ENCODE peak calls at places on chromosomes 12 and 14, in ten cellular contexts. B is lower lobe of right lung, S is Caco-2, K is endothelial cell of umbilical vein, J is sigmoid colon, O is pancreas, W is A549, F is left lung, X is adrenal gland, A is breast epithelium. P is an unnamed sample. For H3K4me1, the result is how much of the 10 kb centered on the place peaks cover.

GRCh38 chr14:92385561-92385960 is 62.6 kb downstream of the SLC24A4 start:
- DNase-seq in O (no peak), S (no peak), J (no peak), B (no peak), A (no peak), K (no peak), W (no peak), X (no peak), F (no peak), P (no peak)

GRCh38 chr12:15180325-15180724 is 40.9 kb downstream of the RERG start:
- DNase-seq in O (no peak), W (no peak), K (no peak), A (no peak), F (no peak), X (no peak), B (no peak), J (no peak), S (no peak), P (no peak)

GRCh38 chr12:30599631-30600030 is 96.0 kb downstream of the IPO8 start:
- DNase-seq in W (peak), X (no peak), B (no peak), K (peak), S (peak), A (no peak), F (no peak), O (no peak), J (no peak), P (no peak)

GRCh38 chr12:11814362-11814761 is 164.9 kb downstream of the ETV6 start:
- DNase-seq in K (peak), X (no peak), A (no peak), B (no peak), J (no peak), W (no peak), S (no peak), F (no peak), O (no peak), P (no peak)

GRCh38 chr14:50013198-50013918 is 103.0 kb downstream of the VCPKMT start:
- DNase-seq in W (no peak), F (no peak), O (no peak), A (peak), B (no peak), K (no peak), S (peak), J (no peak), X (no peak), P (no peak)

GRCh38 chr12:3972576-3972975 is 99.4 kb upstream of the PARP11 start:
- DNase-seq in F (no peak), K (no peak), B (no peak), X (no peak), A (no peak), J (no peak), O (no peak), S (no peak), W (no peak), P (no peak)

GRCh38 chr14:61531741-61532505 is 163.4 kb upstream of the HIF1A start:
- DNase-seq in O (no peak), K (peak), B (no peak), X (no peak), W (no peak), S (no peak), A (no peak), F (no peak), J (no peak), P (no peak)

GRCh38 chr12:53703746-53704145 is 23.5 kb downstream of the CALCOCO1 start:
- DNase-seq in X (no peak), F (no peak), J (no peak), A (no peak), K (no peak), W (no peak), S (no peak), O (no peak), B (no peak), P (no peak)

GRCh38 chr14:33642641-33643342 is 308.1 kb downstream of the EGLN3 start:
- DNase-seq in K (no peak), B (no peak), O (no peak), F (no peak), S (no peak), X (no peak), J (no peak), A (no peak), W (no peak), P (no peak)

GRCh38 chr14:53793790-53794560 is 162.7 kb downstream of the BMP4 start:
- DNase-seq in F (no peak), O (no peak), J (peak), B (no peak), S (no peak), K (peak), X (no peak), W (peak), A (no peak), P (no peak)

GRCh38 chr12:79934309-79935020 is 432 bp downstream of the PPP1R12A start:
- DNase-seq in F (peak), A (peak), B (no peak), W (no peak), K (no peak), S (peak), J (peak), O (peak), X (peak), P (peak)

GRCh38 chr12:14558377-14559051 is 9.2 kb downstream of the PLBD1 start:
- DNase-seq in B (no peak), F (no peak), W (no peak), S (no peak), J (no peak), X (no peak), A (no peak), K (no peak), O (no peak), P (no peak)

GRCh38 chr14:60845523-60845922 is 111.0 kb downstream of the MNAT1 start:
- DNase-seq in X (no peak), K (no peak), J (no peak), B (no peak), O (no peak), A (no peak), S (no peak), W (no peak), F (no peak), P (no peak)

GRCh38 chr12:94561943-94562411 is 88.4 kb downstream of the TMCC3 start:
- DNase-seq in K (no peak), F (no peak), A (peak), J (no peak), W (no peak), S (no peak), O (peak), X (peak), B (no peak), P (no peak)

GRCh38 chr14:101732128-101732527 is 29.4 kb upstream of the PPP2R5C start:
- DNase-seq in F (no peak), J (no peak), K (no peak), O (no peak), X (no peak), A (no peak), W (no peak), B (no peak), S (no peak), P (no peak)

GRCh38 chr12:5561057-5561456 is 129.1 kb downstream of the NTF3 start:
- DNase-seq in O (no peak), F (peak), A (no peak), B (no peak), S (peak), X (no peak), J (no peak), K (no peak), W (peak), P (no peak)

GRCh38 chr14:75831455-75831854 is 150.3 kb downstream of the TGFB3 start:
- DNase-seq in W (peak), X (no peak), A (peak), F (peak), B (peak), J (peak), S (peak), K (no peak), O (peak), P (peak)

GRCh38 chr12:66188584-66189475 is at the start of gene IRAK3:
- DNase-seq in K (peak), J (peak), S (no peak), X (peak), W (peak), A (peak), B (peak), F (peak), O (peak), P (peak)

GRCh38 chr14:77812028-77812427 is 12.1 kb downstream of the ADCK1 start:
- DNase-seq in W (no peak), S (no peak), O (no peak), B (no peak), J (no peak), K (no peak), X (no peak), F (no peak), A (no peak), P (no peak)

GRCh38 chr14:82067221-82067620 is 533.6 kb upstream of the SEL1L start:
- DNase-seq in X (no peak), F (no peak), B (no peak), S (no peak), K (no peak), J (no peak), O (no peak), W (no peak), A (no peak), P (no peak)

GRCh38 chr12:13066459-13066858 is 22.3 kb downstream of the FAM234B start:
- DNase-seq in F (no peak), X (no peak), K (no peak), W (no peak), O (no peak), B (no peak), A (no peak), S (no peak), J (no peak), P (no peak)

GRCh38 chr12:41188058-41188840 is at the start of gene PDZRN4:
- DNase-seq in W (peak), K (peak), S (no peak), F (peak), J (peak), B (peak), A (no peak), X (no peak), O (peak), P (peak)

GRCh38 chr12:111335811-111336210 is 33.1 kb downstream of the PHETA1 start:
- DNase-seq in S (no peak), B (no peak), X (no peak), F (no peak), O (peak), K (no peak), J (no peak), W (no peak), A (no peak), P (no peak)

GRCh38 chr12:8829621-8830020 is 7.2 kb downstream of the A2ML1 start:
- DNase-seq in W (peak), F (no peak), O (no peak), A (no peak), S (no peak), K (no peak), B (no peak), J (no peak), X (no peak), P (no peak)

GRCh38 chr14:95111507-95112164 is 45.7 kb downstream of the DICER1 start:
- DNase-seq in K (no peak), X (no peak), A (no peak), O (no peak), W (no peak), J (no peak), S (no peak), B (no peak), F (no peak), P (no peak)

GRCh38 chr14:33352821-33353220 is 414.1 kb downstream of the NPAS3 start:
- DNase-seq in X (no peak), O (no peak), J (no peak), F (no peak), S (no peak), A (no peak), B (no peak), K (no peak), W (no peak), P (no peak)

GRCh38 chr14:68667313-68667791 is 125.5 kb downstream of the ZFP36L1 start:
- DNase-seq in X (no peak), F (no peak), B (no peak), S (no peak), A (no peak), J (peak), W (no peak), K (no peak), O (no peak), P (peak)

GRCh38 chr12:109621864-109622485 is 48.4 kb downstream of the MVK start:
- DNase-seq in S (no peak), W (no peak), B (no peak), A (no peak), F (no peak), O (no peak), X (no peak), J (no peak), K (no peak), P (no peak)

GRCh38 chr12:76927170-76927784 is 48.5 kb upstream of the CSRP2 start:
- DNase-seq in A (no peak), W (peak), K (peak), B (no peak), J (no peak), S (peak), X (peak), O (no peak), F (no peak), P (peak)

GRCh38 chr12:124440031-124440626 is 127.3 kb downstream of the NCOR2 start:
- DNase-seq in X (no peak), S (no peak), F (peak), B (no peak), J (no peak), A (no peak), K (no peak), O (no peak), W (no peak), P (no peak)

GRCh38 chr12:124437121-124437520 is 130.3 kb downstream of the NCOR2 start:
- DNase-seq in J (no peak), K (no peak), O (no peak), S (no peak), F (peak), W (no peak), X (no peak), A (no peak), B (no peak), P (no peak)

GRCh38 chr12:124437621-124438414 is 129.6 kb downstream of the NCOR2 start:
- DNase-seq in S (no peak), A (no peak), O (no peak), B (no peak), K (no peak), J (no peak), F (peak), W (no peak), X (no peak), P (no peak)

GRCh38 chr12:124436366-124436765 is 131.0 kb downstream of the NCOR2 start:
- DNase-seq in W (peak), A (no peak), K (no peak), J (no peak), S (no peak), O (no peak), F (no peak), X (no peak), B (no peak), P (no peak)

GRCh38 chr12:124438415-124439056 is 128.9 kb downstream of the NCOR2 start:
- DNase-seq in B (no peak), F (no peak), W (peak), X (no peak), K (no peak), J (no peak), S (peak), A (no peak), O (no peak), P (no peak)
- H3K4me1 ChIP-seq in B (under half), F (under half), W (under half), X (under half), K (under half), J (under half), S (under half), A (under half), O (under half), P (under half)

GRCh38 chr12:96327889-96328288 is 72.3 kb downstream of the CDK17 start:
- DNase-seq in A (no peak), X (no peak), B (no peak), F (no peak), O (no peak), S (no peak), J (no peak), W (no peak), K (no peak), P (no peak)
- H3K4me3 ChIP-seq in A (no peak), X (no peak), B (no peak), F (no peak), O (no peak), S (no peak), J (no peak), W (no peak), K (no peak), P (no peak)

GRCh38 chr12:93422050-93422449 is 19.7 kb downstream of the UBE2N start:
- DNase-seq in F (no peak), A (no peak), S (no peak), O (no peak), B (no peak), J (no peak), X (no peak), W (no peak), K (no peak), P (no peak)
- H3K4me1 ChIP-seq in F (half or more), A (under half), S (under half), O (under half), B (half or more), J (under half), X (under half), W (under half), K (under half), P (under half)

DNA sequence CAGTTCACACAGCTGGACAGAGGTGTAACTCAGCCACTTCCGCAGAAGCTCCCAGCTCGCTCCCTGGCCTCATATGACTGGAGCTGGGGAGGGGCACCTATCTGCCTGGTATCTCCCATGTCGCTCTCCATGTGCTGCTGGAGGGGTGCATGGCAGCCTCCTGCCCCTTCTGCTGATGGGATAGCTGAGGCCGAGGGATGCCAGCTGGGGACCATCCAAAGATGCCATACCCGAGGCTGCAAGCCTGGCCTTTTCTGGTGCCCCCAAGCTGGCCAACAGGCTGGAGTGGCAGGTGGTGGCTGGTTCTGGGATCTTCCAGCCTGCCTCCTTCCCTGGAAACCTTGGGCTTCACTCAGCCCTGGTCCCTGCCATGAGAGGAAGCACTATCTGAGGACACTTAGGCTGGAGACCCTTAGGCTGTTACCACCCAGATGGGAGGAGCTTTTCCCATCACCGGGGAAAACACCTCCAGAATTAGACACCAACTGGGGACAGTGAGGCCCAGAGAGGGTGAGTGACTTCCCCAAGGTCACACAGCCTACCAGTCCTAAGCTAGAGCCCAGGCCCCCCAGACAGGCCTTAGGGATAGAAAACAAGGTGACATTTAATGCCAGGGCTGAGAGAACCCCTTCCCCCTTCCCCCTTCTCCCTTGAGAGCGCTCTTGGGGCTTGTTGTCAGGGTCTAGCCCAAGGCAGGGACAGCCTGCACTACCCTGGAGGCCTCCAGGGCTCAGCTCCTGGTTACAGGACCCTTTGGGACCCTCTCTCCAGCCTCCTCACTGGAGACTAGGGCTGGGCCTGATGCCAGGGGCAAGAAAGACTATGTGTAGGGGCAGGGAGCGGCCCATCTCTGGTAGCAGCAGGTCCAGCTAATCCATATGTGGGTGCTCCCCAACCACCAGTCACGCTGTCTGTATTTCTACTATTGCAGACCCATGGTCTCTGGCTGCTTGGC is 7.1 kb downstream of the DTX1 start:
- DNase-seq in X (no peak), A (no peak), S (no peak), K (no peak), F (no peak), J (no peak), W (no peak), O (no peak), B (no peak), P (no peak)
- H3K4me3 ChIP-seq in X (no peak), A (no peak), S (no peak), K (no peak), F (no peak), J (no peak), W (no peak), O (no peak), B (no peak), P (no peak)

DNA sequence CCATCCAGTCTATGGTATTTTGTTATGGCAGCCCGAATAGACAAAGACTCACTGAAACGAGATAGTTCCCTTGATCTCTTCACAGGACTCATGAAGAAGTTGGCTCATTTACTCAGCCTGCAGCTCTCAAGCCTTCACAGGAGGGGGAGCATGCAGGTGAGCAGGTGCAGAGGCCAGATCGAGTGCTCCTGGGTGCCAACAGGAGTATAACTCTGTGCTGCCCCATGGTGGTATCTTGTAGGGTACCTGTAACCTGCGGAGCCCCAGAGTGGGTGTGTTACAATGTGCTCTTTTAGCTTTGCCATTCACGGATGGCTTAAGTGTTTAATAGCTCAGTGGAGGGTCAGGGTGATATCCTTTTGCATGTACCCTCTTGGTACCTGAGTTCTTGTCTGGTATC is 159.5 kb downstream of the METTL25 start:
- DNase-seq in X (no peak), A (no peak), S (peak), F (no peak), B (no peak), O (no peak), W (no peak), K (no peak), J (no peak), P (no peak)
- H3K4me1 ChIP-seq in X (under half), A (under half), S (under half), F (under half), B (under half), O (under half), W (under half), K (under half), J (under half), P (under half)

DNA sequence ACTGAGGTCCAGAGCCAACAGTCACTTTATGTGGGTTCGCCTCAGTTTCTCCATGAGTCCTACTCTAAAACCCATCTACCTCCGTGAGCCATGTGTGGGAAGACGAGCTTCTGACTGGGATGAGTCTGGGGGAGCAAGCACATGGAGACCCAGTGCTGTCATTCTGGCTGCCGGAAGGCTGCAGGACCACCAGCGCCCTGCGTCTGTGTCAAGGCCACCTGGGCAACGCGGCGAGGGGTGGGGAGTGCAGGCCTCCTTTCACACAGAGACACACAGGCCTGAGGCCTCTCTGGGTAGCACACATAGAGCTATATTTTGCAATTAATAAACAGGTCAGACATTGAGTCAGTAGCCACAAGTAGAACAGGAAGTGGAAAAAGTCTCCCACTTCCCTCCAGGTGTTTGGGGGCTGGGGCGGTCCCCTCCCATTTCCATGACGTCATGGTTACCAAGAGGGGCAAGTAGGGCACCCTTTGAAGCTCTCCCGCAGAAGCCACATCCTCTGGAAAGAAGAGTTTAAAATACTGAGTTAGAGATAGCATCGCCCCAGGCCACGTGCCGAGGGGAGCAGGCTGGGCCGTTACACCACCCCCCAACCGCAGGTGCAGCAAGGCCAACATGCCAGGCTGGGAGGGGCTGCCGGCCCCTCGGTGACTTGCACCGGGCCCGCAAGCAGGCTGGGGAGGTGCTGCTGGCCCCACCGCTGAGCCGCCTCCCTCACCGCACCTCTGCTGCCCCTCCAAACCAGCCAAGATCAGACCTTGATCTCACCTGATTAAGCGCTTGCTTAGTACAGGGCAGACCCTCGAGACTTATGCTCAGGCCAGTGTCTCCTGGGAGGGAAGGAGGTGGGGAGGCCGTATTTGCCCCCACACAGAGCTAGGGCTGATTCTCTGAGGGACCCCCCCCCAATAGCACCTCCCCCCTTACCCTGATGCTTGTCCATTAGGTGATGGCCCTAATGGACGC is 32.7 kb downstream of the DAD1 start:
- DNase-seq in J (peak), O (peak), K (peak), A (peak), W (no peak), B (peak), S (no peak), X (peak), F (peak), P (no peak)
- H3K4me3 ChIP-seq in J (peak), O (no peak), K (no peak), A (peak), W (no peak), B (peak), S (no peak), X (peak), F (peak), P (no peak)

P was measured in ascending aorta.